ENCODE peak calls at places on chromosome 10, in seven cellular contexts. V, J, E, N, D, M and K are unnamed samples.
A peak's percentile ranks its signal among the peaks of the same experiment; 100 is the strongest.

GRCh38 chr10:69409968-69410367 is 6.8 kb downstream of the TACR2 start:
- DNase-seq in M (no peak), V (peak; percentile 69), J (peak; percentile 60), E (no peak), D (no peak), N (no peak), K (no peak)

GRCh38 chr10:78802866-78803265 is 265.9 kb upstream of the ZMIZ1 start:
- DNase-seq in E (peak; percentile 58), N (no peak), J (no peak), M (no peak), D (no peak), V (no peak), K (no peak)

GRCh38 chr10:93393231-93393630 is 88.9 kb downstream of the MYOF start:
- DNase-seq in E (no peak), N (no peak), V (no peak), D (no peak), J (no peak), M (no peak), K (no peak)

GRCh38 chr10:123640016-123640535 is 26.1 kb upstream of the GPR26 start:
- DNase-seq in N (no peak), J (no peak), E (no peak), M (no peak), V (no peak), D (no peak), K (no peak)

GRCh38 chr10:63681965-63682704 is 160.9 kb downstream of the REEP3 start:
- DNase-seq in J (no peak), E (no peak), M (no peak), D (no peak), V (no peak), N (no peak), K (no peak)

GRCh38 chr10:34260904-34261303 is 554.2 kb downstream of the PARD3 start:
- DNase-seq in V (no peak), D (no peak), E (no peak), J (no peak), M (no peak), N (no peak), K (no peak)

GRCh38 chr10:101235766-101236165 is 6.5 kb upstream of the LBX1 start:
- DNase-seq in D (no peak), V (no peak), J (no peak), E (no peak), M (no peak), N (no peak), K (no peak)

GRCh38 chr10:117134084-117135025 is 3.7 kb downstream of the VAX1 start:
- DNase-seq in E (peak; percentile 79), D (peak; percentile 73), V (no peak), J (no peak), M (no peak), N (no peak), K (no peak)

GRCh38 chr10:36647540-36647939 is 477.9 kb upstream of the ANKRD30A start:
- DNase-seq in J (no peak), N (no peak), V (no peak), E (no peak), M (no peak), D (no peak), K (no peak)

GRCh38 chr10:61465807-61466425 is 12.7 kb upstream of the TMEM26 start:
- DNase-seq in N (no peak), V (peak; percentile 68), J (no peak), E (no peak), D (no peak), M (no peak), K (no peak)

GRCh38 chr10:114486938-114487814 is 82.9 kb upstream of the AFAP1L2 start:
- DNase-seq in D (no peak), J (no peak), N (no peak), E (peak; percentile 37), V (peak; percentile 1), M (peak; percentile 32), K (no peak)

GRCh38 chr10:9215121-9215520 is 1160.6 kb downstream of the GATA3 start:
- DNase-seq in M (no peak), V (no peak), N (no peak), E (no peak), D (no peak), J (no peak), K (no peak)

GRCh38 chr10:43041422-43042342 is 35.2 kb upstream of the RET start:
- DNase-seq in V (no peak), D (peak; percentile 33), E (peak; percentile 28), N (no peak), J (no peak), M (no peak), K (no peak)

GRCh38 chr10:13890617-13891541 is 304.1 kb downstream of the PRPF18 start:
- DNase-seq in M (no peak), V (no peak), E (peak; percentile 69), N (no peak), D (no peak), J (no peak), K (no peak)

GRCh38 chr10:87593702-87594101 is 66.0 kb upstream of the PAPSS2 start:
- DNase-seq in E (peak; percentile 45), N (no peak), M (no peak), V (no peak), J (no peak), D (no peak), K (no peak)

GRCh38 chr10:78641693-78642092 is 427.1 kb upstream of the ZMIZ1 start:
- DNase-seq in D (no peak), J (no peak), M (no peak), V (no peak), E (no peak), N (no peak), K (no peak)

GRCh38 chr10:22816298-22816653 is 101.9 kb upstream of the PIP4K2A start:
- DNase-seq in J (no peak), E (no peak), V (peak; percentile 50), N (no peak), M (no peak), D (no peak), K (no peak)

GRCh38 chr10:63265646-63266207 is 132.6 kb downstream of the NRBF2 start:
- DNase-seq in N (no peak), E (no peak), V (no peak), J (no peak), M (no peak), D (no peak), K (no peak)

GRCh38 chr10:102347236-102347828 is 48.2 kb upstream of the NFKB2 start:
- DNase-seq in V (peak; percentile 30), D (peak; percentile 54), E (peak; percentile 45), M (peak; percentile 41), J (no peak), N (no peak), K (no peak)
- TF ChIP-seq TAF1 in V (no peak), D (no peak), E (no peak), M (no peak), J (no peak), N (no peak), K (no peak)

GRCh38 chr10:49171326-49172140 is 16.7 kb downstream of the TMEM273 start:
- DNase-seq in N (no peak), D (peak; percentile 19), V (no peak), M (no peak), J (no peak), E (no peak), K (no peak)
- TF ChIP-seq TAF1 in N (no peak), D (no peak), V (no peak), M (no peak), J (no peak), E (no peak), K (no peak)

GRCh38 chr10:17851611-17852010 is 42.5 kb downstream of the MRC1 start:
- DNase-seq in N (no peak), M (no peak), V (peak; percentile 3), E (no peak), D (no peak), J (no peak), K (no peak)
- TF ChIP-seq TAF1 in N (no peak), M (no peak), V (no peak), E (no peak), D (no peak), J (no peak), K (no peak)

DNA sequence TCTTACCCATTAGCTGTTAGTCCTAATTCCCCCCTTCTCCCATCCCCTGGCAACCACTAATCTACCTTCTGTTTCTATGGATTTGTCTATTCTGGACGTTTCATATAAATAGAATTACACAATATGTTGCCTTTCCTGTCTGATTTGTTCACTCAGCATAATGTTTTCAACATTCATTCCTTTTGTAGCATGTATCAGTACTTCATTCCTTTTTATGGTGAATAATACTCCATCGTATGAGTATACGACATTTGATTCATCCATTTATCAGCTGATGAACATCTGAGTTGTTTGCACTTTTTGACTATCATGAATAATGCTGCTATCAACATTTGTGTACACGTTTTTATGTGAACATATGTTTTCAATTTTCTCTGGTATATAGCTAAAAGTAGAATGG is 4.4 kb upstream of the FRAT1 start:
- DNase-seq in J (no peak), V (no peak), M (no peak), E (no peak), N (no peak), D (no peak), K (no peak)
- TF ChIP-seq TAF1 in J (no peak), V (no peak), M (no peak), E (no peak), N (no peak), D (no peak), K (no peak)

GRCh38 chr10:15486404-15486803 is 115.3 kb upstream of the FAM171A1 start:
- DNase-seq in V (no peak), E (no peak), M (no peak), J (no peak), N (no peak), D (no peak), K (no peak)
- TF ChIP-seq TAF1 in V (no peak), E (no peak), M (no peak), J (no peak), N (no peak), D (no peak), K (no peak)

GRCh38 chr10:29241925-29242324 is 46.9 kb upstream of the LYZL1 start:
- DNase-seq in D (no peak), V (no peak), E (no peak), J (no peak), M (no peak), N (no peak), K (no peak)
- TF ChIP-seq TAF1 in D (no peak), V (no peak), E (no peak), J (no peak), M (no peak), N (no peak), K (no peak)